ENCODE peak calls at places on chromosome 7, in six cellular contexts. J is SJSA1; F is esophagus squamous epithelium; K is activated naive CD4-positive, alpha-beta T cell treated with anti-CD3 and anti-CD28 coated beads, Interleukin-2, amount 50 U/mL, for 16 hours; E is stimulated activated CD8-positive, alpha-beta memory T cell treated with anti-CD3 and anti-CD28 coated beads, Interleukin-2, amount 100 ng/mL, for 1 hour; B is GM12891. P is an unnamed sample.

GRCh38 chr7:28847176-28847575 is 111.0 kb downstream of the TRIL start:
- DNase-seq in J (no peak), F (no peak), K (no peak), E (no peak), B (no peak), P (no peak)

GRCh38 chr7:40579401-40579800 is 444.6 kb downstream of the SUGCT start:
- DNase-seq in J (peak), F (no peak), K (no peak), E (no peak), B (no peak), P (no peak)

GRCh38 chr7:33733865-33734650 is 171.3 kb upstream of the BMPER start:
- DNase-seq in J (no peak), F (no peak), K (no peak), E (no peak), B (no peak), P (no peak)

GRCh38 chr7:716212-716611 is 10.3 kb upstream of the DNAAF5 start:
- DNase-seq in J (no peak), F (no peak), K (no peak), E (no peak), B (no peak), P (no peak)

GRCh38 chr7:74027683-74028320 is at the start of gene ELN:
- DNase-seq in J (no peak), F (no peak), K (no peak), E (no peak), B (no peak), P (no peak)

GRCh38 chr7:42154168-42154567 is 82.8 kb downstream of the GLI3 start:
- DNase-seq in J (no peak), F (no peak), K (no peak), E (no peak), B (no peak), P (no peak)

GRCh38 chr7:128040205-128040604 is 9.0 kb upstream of the LRRC4 start:
- DNase-seq in J (no peak), F (no peak), K (no peak), E (no peak), B (no peak), P (no peak)

GRCh38 chr7:150372271-150373048 is 3.8 kb downstream of the REPIN1 start:
- DNase-seq in J (no peak), F (no peak), K (no peak), E (no peak), B (no peak), P (no peak)

GRCh38 chr7:111041577-111041976 is 49.4 kb upstream of the LRRN3 start:
- DNase-seq in J (no peak), F (no peak), K (no peak), E (no peak), B (no peak), P (no peak)

GRCh38 chr7:107495516-107495915 is 25.7 kb downstream of the GPR22 start:
- DNase-seq in J (no peak), F (no peak), K (no peak), E (no peak), B (no peak), P (no peak)

GRCh38 chr7:157318015-157318706 is 18.6 kb upstream of the DNAJB6 start:
- DNase-seq in J (no peak), F (no peak), K (peak), E (no peak), B (no peak), P (no peak)

GRCh38 chr7:146960747-146961416 is 844.3 kb downstream of the CNTNAP2 start:
- DNase-seq in J (no peak), F (no peak), K (no peak), E (no peak), B (no peak), P (no peak)

GRCh38 chr7:95180-95862 is 97.0 kb upstream of the FAM20C start:
- DNase-seq in J (no peak), F (no peak), K (no peak), E (no peak), B (no peak), P (no peak)

GRCh38 chr7:68309806-68310205 is 1288.5 kb upstream of the AUTS2 start:
- DNase-seq in J (no peak), F (no peak), K (no peak), E (no peak), B (no peak), P (no peak)

GRCh38 chr7:69359003-69359555 is 239.2 kb upstream of the AUTS2 start:
- DNase-seq in J (no peak), F (no peak), K (no peak), E (no peak), B (no peak), P (no peak)

GRCh38 chr7:155322530-155322929 is 24.9 kb downstream of the INSIG1 start:
- DNase-seq in J (no peak), F (no peak), K (no peak), E (no peak), B (no peak), P (no peak)

GRCh38 chr7:137890449-137890916 is 43.7 kb upstream of the DGKI start:
- DNase-seq in J (no peak), F (no peak), K (no peak), E (no peak), B (no peak), P (no peak)

GRCh38 chr7:28104811-28105210 is 75.8 kb downstream of the JAZF1 start:
- DNase-seq in J (no peak), F (no peak), K (no peak), E (no peak), B (no peak), P (no peak)

GRCh38 chr7:303884-304573 is 14.1 kb downstream of the FOXL3 start:
- DNase-seq in J (no peak), F (no peak), K (no peak), E (no peak), B (no peak), P (no peak)

P was measured in cortex of kidney.